ENCODE peak calls at places on chromosomes 6 and 20, in ten cellular contexts. S is A549, X is GM13977, A is fibroblast of lung, N is B cell, C is GM23338, D is mammary epithelial cell, K is upper lobe of right lung, W is nephron progenitor cell, I is cardiac fibroblast. H is an unnamed sample.

GRCh38 chr6:91812596-91813274 is 1225.9 kb upstream of the MAP3K7 start:
- DNase-seq in S (no peak), X (no peak), A (peak; percentile 2), N (no peak), C (no peak), D (no peak), K (no peak), W (no peak), I (no peak), H (no peak)

GRCh38 chr6:6942826-6943225 is 164.9 kb upstream of the RREB1 start:
- DNase-seq in S (no peak), X (peak; percentile 55), A (peak; percentile 72), N (peak; percentile 19), C (no peak), D (no peak), K (peak; percentile 82), W (no peak), I (no peak), H (no peak)

GRCh38 chr20:7911586-7912330 is 28.5 kb downstream of the HAO1 start:
- DNase-seq in S (no peak), X (no peak), A (no peak), N (no peak), C (no peak), D (peak; percentile 81), K (no peak), W (no peak), I (peak; percentile 21), H (no peak)

GRCh38 chr20:13638496-13639477 is at the start of gene TASP1:
- DNase-seq in S (peak; percentile 98), X (peak; percentile 93), A (peak; percentile 94), N (peak; percentile 96), C (peak; percentile 99), D (peak; percentile 98), K (peak; percentile 98), W (peak; percentile 93), I (peak; percentile 96), H (peak; percentile 33)

GRCh38 chr6:18667612-18668011 is 280.5 kb downstream of the RNF144B start:
- DNase-seq in S (no peak), X (no peak), A (no peak), N (no peak), C (no peak), D (no peak), K (no peak), W (no peak), I (no peak), H (no peak)

GRCh38 chr6:142925575-142926110 is 19.3 kb downstream of the HIVEP2 start:
- DNase-seq in S (no peak), X (no peak), A (peak; percentile 83), N (no peak), C (no peak), D (no peak), K (no peak), W (no peak), I (peak; percentile 93), H (no peak)

GRCh38 chr6:13554929-13555333 is 19.5 kb upstream of the SIRT5 start:
- DNase-seq in S (no peak), X (no peak), A (peak; percentile 59), N (no peak), C (peak; percentile 79), D (no peak), K (no peak), W (peak; percentile 42), I (peak; percentile 24), H (no peak)

GRCh38 chr6:71489736-71490135 is 201.1 kb downstream of the OGFRL1 start:
- DNase-seq in S (peak; percentile 2), X (no peak), A (peak; percentile 94), N (no peak), C (peak; percentile 15), D (peak; percentile 67), K (no peak), W (no peak), I (peak; percentile 91), H (no peak)

GRCh38 chr6:101666256-101666655 is 272.7 kb downstream of the GRIK2 start:
- DNase-seq in S (no peak), X (no peak), A (peak; percentile 94), N (no peak), C (no peak), D (peak; percentile 96), K (no peak), W (no peak), I (peak; percentile 63), H (no peak)

DNA sequence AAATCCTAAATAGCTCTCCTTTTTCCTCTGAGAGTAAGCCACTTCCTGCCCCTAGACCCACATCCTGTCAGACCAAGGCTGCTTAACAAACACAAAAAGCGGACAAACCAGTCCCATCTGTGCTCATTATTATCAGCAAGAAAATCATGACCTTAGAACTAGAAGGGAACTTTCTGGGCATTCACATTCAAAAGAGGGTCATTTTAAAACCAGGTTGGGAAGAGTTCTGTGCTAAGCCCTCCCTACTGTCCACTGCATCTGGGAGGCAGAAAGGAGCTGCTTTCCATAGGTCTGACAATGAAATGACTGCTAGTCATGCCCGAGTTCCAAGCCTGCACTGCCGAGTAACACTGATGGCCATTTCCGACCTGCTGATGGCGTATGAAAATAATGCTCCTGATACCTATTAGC is 15.4 kb downstream of the EZR start:
- DNase-seq in S (no peak), X (peak; percentile 45), A (peak; percentile 50), N (peak; percentile 59), C (peak; percentile 43), D (peak; percentile 66), K (no peak), W (no peak), I (peak; percentile 60), H (no peak)
- TF ChIP-seq CTCF in S (no peak), X (no peak), A (no peak), N (no peak), C (no peak), D (no peak), K (no peak), W (no peak), I (no peak), H (no peak)

GRCh38 chr6:10084276-10084993 is 330.4 kb downstream of the TFAP2A start:
- DNase-seq in S (peak; percentile 2), X (no peak), A (no peak), N (no peak), C (no peak), D (peak; percentile 88), K (no peak), W (no peak), I (no peak), H (no peak)
- TF ChIP-seq CTCF in S (no peak), X (no peak), A (no peak), N (no peak), C (no peak), D (peak; percentile 19), K (no peak), W (no peak), I (no peak), H (no peak)

DNA sequence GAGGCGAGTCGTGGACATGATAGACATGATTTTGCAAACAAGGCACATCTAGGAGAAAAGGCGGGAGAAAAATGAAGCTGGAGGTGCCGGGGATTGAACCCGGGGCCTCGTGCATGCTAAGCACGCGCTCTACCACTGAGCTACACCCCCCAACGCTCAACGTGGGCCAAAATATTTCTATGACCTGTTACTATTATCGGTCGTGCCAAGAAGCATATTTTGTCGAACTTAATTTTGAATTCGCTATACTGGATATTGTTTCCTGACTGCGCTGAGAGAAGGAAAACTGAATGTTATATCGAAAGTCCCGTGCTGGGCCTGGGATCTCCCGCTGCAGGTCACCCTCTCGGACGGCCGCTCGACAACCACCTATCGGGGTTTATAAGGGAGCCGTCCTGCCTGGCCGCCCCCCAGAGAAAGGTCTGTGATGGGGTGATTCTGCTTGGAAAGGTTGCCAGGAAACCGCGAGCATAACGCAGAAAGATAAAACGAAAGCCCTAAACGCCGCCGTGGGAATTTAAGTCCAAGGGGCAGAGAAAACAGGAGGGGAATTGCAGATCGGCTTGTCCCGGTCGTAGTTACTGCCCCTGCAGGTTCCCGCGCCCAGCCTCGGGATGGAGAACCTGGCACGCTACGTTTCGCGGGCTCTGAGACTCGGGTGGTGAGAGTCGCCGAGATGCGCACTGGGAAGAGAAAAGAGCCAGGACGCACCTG is 60.0 kb downstream of the TRIM27 start:
- DNase-seq in S (no peak), X (peak; percentile 70), A (peak; percentile 64), N (peak; percentile 83), C (peak; percentile 75), D (peak; percentile 76), K (peak; percentile 83), W (peak; percentile 78), I (peak; percentile 93), H (no peak)
- TF ChIP-seq CTCF in S (no peak), X (no peak), A (no peak), N (no peak), C (no peak), D (no peak), K (no peak), W (no peak), I (no peak), H (no peak)

GRCh38 chr6:40328988-40329545 is 258.1 kb downstream of the LRFN2 start:
- DNase-seq in S (no peak), X (no peak), A (no peak), N (no peak), C (peak; percentile 82), D (no peak), K (no peak), W (no peak), I (no peak), H (no peak)

GRCh38 chr6:40326689-40327404 is 260.3 kb downstream of the LRFN2 start:
- DNase-seq in S (no peak), X (no peak), A (no peak), N (no peak), C (no peak), D (no peak), K (no peak), W (no peak), I (no peak), H (no peak)

GRCh38 chr6:40330301-40330721 is 256.9 kb downstream of the LRFN2 start:
- DNase-seq in S (no peak), X (no peak), A (no peak), N (no peak), C (peak; percentile 75), D (no peak), K (no peak), W (no peak), I (no peak), H (no peak)

GRCh38 chr6:40325791-40326190 is 261.4 kb downstream of the LRFN2 start:
- DNase-seq in S (no peak), X (no peak), A (no peak), N (no peak), C (no peak), D (no peak), K (no peak), W (no peak), I (no peak), H (no peak)

GRCh38 chr6:40328376-40328987 is 258.7 kb downstream of the LRFN2 start:
- DNase-seq in S (peak; percentile 7), X (no peak), A (no peak), N (peak; percentile 15), C (peak; percentile 91), D (peak; percentile 52), K (peak; percentile 76), W (peak; percentile 56), I (no peak), H (peak; percentile 74)
- TF ChIP-seq CTCF in S (peak; percentile 36), X (peak; percentile 44), A (no peak), N (peak; percentile 29), C (peak; percentile 99), D (peak; percentile 94), K (peak; percentile 58), W (peak; percentile 82), I (no peak), H (peak; percentile 86)

DNA sequence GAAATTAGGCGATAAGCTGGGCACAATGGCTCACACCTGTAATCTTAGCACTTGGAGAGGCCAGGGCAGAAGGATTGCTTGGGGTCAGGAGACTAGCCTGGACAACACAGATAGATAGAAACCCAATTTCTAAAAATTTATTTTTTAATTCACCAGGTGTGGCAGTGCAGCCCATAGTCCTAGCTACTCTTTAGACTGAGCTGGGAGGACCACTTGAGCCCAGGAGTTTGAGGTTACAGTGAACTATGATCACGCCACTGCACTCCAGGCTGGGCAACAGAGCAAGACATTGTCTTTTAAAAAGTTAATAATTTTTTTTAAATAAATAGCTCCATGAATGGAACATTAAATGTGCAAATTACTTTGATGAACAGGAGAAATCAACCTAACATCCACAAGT is 8.2 kb downstream of the ZNF318 start:
- DNase-seq in S (no peak), X (no peak), A (no peak), N (no peak), C (no peak), D (no peak), K (no peak), W (no peak), I (no peak), H (no peak)
- TF ChIP-seq CTCF in S (no peak), X (no peak), A (no peak), N (no peak), C (no peak), D (no peak), K (no peak), W (no peak), I (no peak), H (no peak)